ENCODE peak calls at places on chromosomes 6 and 20, in six cellular contexts. C is left lung, M is MCF 10A, L is GM23338, S is epithelial cell of esophagus, N is gastrocnemius medialis. H is an unnamed sample.

GRCh38 chr6:28896505-28897392 is 27.0 kb downstream of the TRIM27 start:
- DNase-seq in M (peak; percentile 83), N (peak; percentile 53), L (peak; percentile 78), C (peak; percentile 84), S (peak; percentile 65), H (no peak)

GRCh38 chr20:5932796-5933195 is 17.5 kb downstream of the TRMT6 start:
- DNase-seq in L (no peak), M (no peak), S (no peak), N (no peak), C (no peak), H (no peak)

GRCh38 chr6:110681543-110682459 is 133.5 kb downstream of the CDK19 start:
- DNase-seq in S (no peak), L (no peak), M (no peak), N (no peak), C (no peak), H (no peak)

GRCh38 chr6:151392429-151392828 is 1.1 kb upstream of the ZBTB2 start:
- DNase-seq in M (no peak), L (no peak), S (no peak), C (no peak), N (no peak), H (no peak)

GRCh38 chr20:31879143-31879987 is 8.9 kb downstream of the TTLL9 start:
- DNase-seq in C (peak; percentile 96), S (peak; percentile 95), M (peak; percentile 92), N (peak; percentile 86), L (peak; percentile 100), H (peak; percentile 88)

GRCh38 chr6:111871725-111872520 is 1.3 kb downstream of the FYN start:
- DNase-seq in N (no peak), L (peak; percentile 70), C (peak; percentile 61), M (no peak), S (peak; percentile 25), H (no peak)

GRCh38 chr20:60921021-60921622 is 330.9 kb upstream of the CDH4 start:
- DNase-seq in L (peak; percentile 21), M (no peak), C (no peak), S (no peak), N (no peak), H (no peak)

GRCh38 chr6:152634773-152635172 is 2.4 kb downstream of the SYNE1 start:
- DNase-seq in L (no peak), M (no peak), C (peak; percentile 73), S (no peak), N (no peak), H (no peak)

GRCh38 chr6:167493961-167494697 is 169.2 kb downstream of the TTLL2 start:
- DNase-seq in L (no peak), N (peak; percentile 31), S (no peak), C (no peak), M (no peak), H (no peak)

GRCh38 chr6:57044568-57044967 is 1.9 kb upstream of the KIAA1586 start:
- DNase-seq in L (no peak), C (no peak), N (no peak), M (no peak), S (no peak), H (no peak)

GRCh38 chr6:4405609-4406212 is 270.3 kb upstream of the ECI2 start:
- DNase-seq in S (no peak), L (peak; percentile 19), C (no peak), N (peak; percentile 37), M (no peak), H (no peak)

DNA sequence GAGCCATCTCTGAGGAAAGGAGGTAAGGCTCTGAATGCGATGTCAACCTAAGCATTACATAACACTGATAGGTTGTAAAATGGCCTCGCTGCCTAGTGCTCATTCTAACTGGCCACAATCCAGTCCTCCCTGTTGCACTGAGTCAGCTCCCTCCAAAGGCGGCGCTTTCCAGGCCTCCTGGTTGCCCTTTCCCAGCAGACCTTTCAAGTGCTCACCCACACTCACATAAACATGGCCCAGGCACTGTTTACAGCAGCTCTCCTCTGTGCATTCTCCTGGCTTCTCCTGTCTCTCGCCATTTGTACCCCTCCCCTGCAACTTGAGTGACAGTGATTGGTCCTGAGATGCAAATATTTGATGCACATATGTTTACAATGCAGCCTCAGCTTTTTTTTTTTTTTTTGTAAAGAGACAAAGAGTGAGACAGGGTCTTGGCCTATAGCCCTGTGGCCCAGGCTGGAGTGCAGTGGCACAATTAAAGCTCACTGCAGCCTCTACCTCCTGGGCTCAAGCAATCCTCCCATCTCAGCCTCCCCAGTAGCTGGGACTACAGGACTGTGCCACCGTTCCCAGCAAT is 36.8 kb upstream of the PRND start:
- DNase-seq in C (no peak), S (peak; percentile 90), N (no peak), M (peak; percentile 93), L (no peak), H (no peak)
- TF ChIP-seq CTCF in C (no peak), S (no peak), N (no peak), M (no peak), L (no peak), H (no peak)

DNA sequence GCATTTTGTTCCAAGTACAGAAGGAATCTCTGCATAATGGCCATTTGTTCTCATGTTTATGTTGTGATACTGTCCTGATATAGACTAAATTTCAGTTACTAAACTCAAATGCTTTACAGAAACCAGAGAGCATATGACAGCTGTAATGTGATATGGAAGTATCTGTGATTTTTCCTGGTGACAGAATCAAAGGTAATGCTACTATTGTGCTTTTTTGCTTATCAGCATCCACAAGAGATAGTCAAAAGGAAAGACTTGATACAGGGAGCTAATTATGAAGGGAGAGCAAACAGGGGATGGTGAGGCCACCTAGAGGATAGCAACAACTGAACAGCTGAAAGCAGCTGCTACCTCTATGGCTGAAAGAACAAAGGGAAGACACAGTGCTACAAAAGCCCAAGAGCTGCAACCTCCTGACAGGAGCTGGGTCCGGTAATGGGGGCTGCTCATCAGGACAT is 181.4 kb downstream of the PHF3 start:
- DNase-seq in C (no peak), L (peak; percentile 68), N (no peak), M (peak; percentile 22), S (peak; percentile 26), H (no peak)
- TF ChIP-seq CTCF in C (no peak), L (peak; percentile 48), N (no peak), M (no peak), S (peak; percentile 34), H (peak; percentile 31)

GRCh38 chr6:63798378-63798777 is 162.8 kb downstream of the PHF3 start:
- DNase-seq in S (no peak), N (no peak), M (no peak), L (no peak), C (no peak), H (no peak)
- TF ChIP-seq CTCF in S (no peak), N (no peak), M (no peak), L (no peak), C (no peak), H (no peak)

DNA sequence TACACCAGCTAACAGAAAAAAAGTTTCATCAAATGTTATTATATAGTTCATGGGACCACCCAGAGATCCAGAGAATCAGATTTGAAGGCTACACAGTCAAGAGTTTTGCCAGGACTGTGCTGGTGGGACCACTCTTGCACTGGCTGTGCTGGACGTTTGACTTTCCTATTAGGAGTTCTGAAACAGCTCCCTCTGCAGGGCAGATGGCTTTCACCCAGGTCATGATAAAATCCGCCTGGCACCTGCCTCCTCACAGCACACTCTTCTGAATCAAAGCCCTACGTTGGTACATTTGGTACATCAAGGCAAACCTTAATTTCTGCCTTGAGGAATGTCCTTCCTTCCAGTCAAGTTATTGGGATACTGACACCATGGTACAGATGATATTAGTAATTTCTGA is 302.1 kb downstream of the ZNF217 start:
- DNase-seq in S (no peak), L (peak; percentile 79), M (peak; percentile 32), C (no peak), N (no peak), H (no peak)
- TF ChIP-seq CTCF in S (no peak), L (peak; percentile 71), M (no peak), C (no peak), N (no peak), H (no peak)

DNA sequence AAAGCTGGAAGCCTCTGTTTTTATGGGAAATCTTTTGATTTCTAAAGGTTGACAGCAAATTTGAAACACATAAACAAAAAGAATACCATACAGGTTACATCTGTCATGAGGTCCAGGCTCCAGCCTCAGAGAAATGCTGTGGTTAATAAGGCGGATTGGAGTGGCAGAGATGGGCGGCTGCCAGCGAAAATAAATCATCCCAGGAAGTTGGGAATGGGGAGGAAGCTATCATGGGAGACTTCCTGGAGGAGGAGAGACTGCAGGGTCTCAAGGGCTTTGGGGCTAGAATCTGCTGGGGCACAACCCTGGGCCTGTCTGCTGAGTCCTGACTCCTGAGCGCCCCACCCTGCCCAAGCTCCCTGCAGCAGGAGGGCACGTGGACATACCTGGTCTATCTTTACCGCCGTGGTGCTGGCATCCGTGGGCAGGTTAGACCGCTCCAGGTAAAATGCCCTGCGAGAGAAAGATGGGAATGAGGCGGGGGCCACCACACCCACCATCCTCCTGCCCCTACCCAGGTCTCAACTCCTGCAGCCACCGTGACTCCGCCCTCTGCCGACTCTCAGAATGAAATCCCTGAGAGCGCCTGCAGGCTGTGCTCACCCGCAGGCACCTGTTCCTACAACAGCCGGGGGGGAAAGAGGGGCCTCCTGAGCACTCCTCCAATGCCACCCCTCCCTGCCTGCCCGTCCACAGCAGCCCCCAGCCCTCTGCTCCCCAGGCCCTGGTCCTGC is 197.3 kb downstream of the PREX1 start:
- DNase-seq in C (peak; percentile 39), L (peak; percentile 76), S (no peak), N (no peak), M (no peak), H (no peak)
- TF ChIP-seq CTCF in C (no peak), L (no peak), S (no peak), N (no peak), M (no peak), H (no peak)

GRCh38 chr20:43564455-43564854 is 5.6 kb downstream of the SGK2 start:
- DNase-seq in M (no peak), L (no peak), S (no peak), N (no peak), C (no peak), H (no peak)

GRCh38 chr20:43563991-43564390 is 5.2 kb downstream of the SGK2 start:
- DNase-seq in M (no peak), C (no peak), S (no peak), L (no peak), N (no peak), H (no peak)

GRCh38 chr20:43565758-43566104 is 6.9 kb downstream of the SGK2 start:
- DNase-seq in L (no peak), S (no peak), N (no peak), M (no peak), C (no peak), H (no peak)

GRCh38 chr20:43564993-43565757 is 6.3 kb downstream of the SGK2 start:
- DNase-seq in M (no peak), N (no peak), S (no peak), C (peak; percentile 69), L (peak; percentile 26), H (no peak)

DNA sequence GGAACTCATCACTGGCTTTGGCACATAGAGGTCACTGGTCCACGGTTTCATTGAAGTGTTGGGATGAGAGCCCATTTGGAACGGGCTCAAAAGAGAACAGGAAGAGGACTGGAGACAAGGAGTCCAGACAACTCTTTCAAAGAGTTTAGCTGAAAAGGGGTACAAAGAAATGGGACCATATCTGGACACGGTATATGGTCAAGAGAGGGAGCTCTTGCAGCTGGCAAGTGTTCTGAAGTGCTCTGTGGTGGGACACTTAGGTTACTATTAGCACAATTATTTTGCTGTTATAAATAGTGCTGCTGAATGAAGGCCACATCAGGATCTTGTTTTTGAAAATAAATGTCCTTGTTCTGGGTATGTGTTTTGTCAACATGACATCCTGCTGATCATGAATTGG is 4.6 kb downstream of the SGK2 start:
- DNase-seq in C (no peak), N (no peak), S (no peak), L (no peak), M (no peak), H (no peak)
- TF ChIP-seq CTCF in C (no peak), N (no peak), S (no peak), L (no peak), M (no peak), H (no peak)